ENCODE peak calls at places on chromosomes 6 and 20, in six cellular contexts. V, O, F, A, S and D are unnamed samples.

GRCh38 chr6:15893556-15894253 is 230.9 kb upstream of the DTNBP1 start:
- DNase-seq in V (no peak), O (peak), F (peak), A (peak), S (no peak), D (no peak)

GRCh38 chr6:13565921-13566320 is 8.5 kb upstream of the SIRT5 start:
- DNase-seq in V (no peak), O (no peak), F (no peak), A (no peak), S (no peak), D (no peak)

GRCh38 chr6:138461647-138462046 is 37.6 kb downstream of the NHSL1 start:
- DNase-seq in V (no peak), O (no peak), F (no peak), A (no peak), S (no peak), D (no peak)

GRCh38 chr6:2819891-2820814 is 21.5 kb downstream of the SERPINB1 start:
- DNase-seq in V (no peak), O (no peak), F (no peak), A (no peak), S (no peak), D (no peak)

GRCh38 chr20:21018576-21018975 is 87.6 kb downstream of the LINC00237 start:
- DNase-seq in V (no peak), O (no peak), F (no peak), A (no peak), S (no peak), D (no peak)

GRCh38 chr6:63509652-63510352 is 62.5 kb upstream of the LOC128125822 start:
- DNase-seq in V (no peak), O (no peak), F (peak), A (no peak), S (no peak), D (no peak)

GRCh38 chr6:150373260-150373701 is 4.5 kb downstream of the IYD start:
- DNase-seq in V (no peak), O (no peak), F (no peak), A (no peak), S (no peak), D (no peak)

GRCh38 chr6:73145690-73146089 is 79.6 kb downstream of the KHDC1L start:
- DNase-seq in V (no peak), O (no peak), F (no peak), A (no peak), S (no peak), D (no peak)

GRCh38 chr20:36613974-36614373 is 8.4 kb downstream of the RAB5IF start:
- DNase-seq in V (no peak), O (no peak), F (no peak), A (no peak), S (no peak), D (no peak)

GRCh38 chr20:32501709-32502108 is 83.4 kb downstream of the NOL4L start:
- DNase-seq in V (no peak), O (no peak), F (no peak), A (no peak), S (no peak), D (no peak)

GRCh38 chr20:12455152-12455551 is 537.5 kb downstream of the BTBD3 start:
- DNase-seq in V (no peak), O (no peak), F (no peak), A (no peak), S (no peak), D (no peak)

GRCh38 chr6:20845592-20845991 is 311.3 kb downstream of the CDKAL1 start:
- DNase-seq in V (no peak), O (no peak), F (no peak), A (no peak), S (no peak), D (no peak)

DNA sequence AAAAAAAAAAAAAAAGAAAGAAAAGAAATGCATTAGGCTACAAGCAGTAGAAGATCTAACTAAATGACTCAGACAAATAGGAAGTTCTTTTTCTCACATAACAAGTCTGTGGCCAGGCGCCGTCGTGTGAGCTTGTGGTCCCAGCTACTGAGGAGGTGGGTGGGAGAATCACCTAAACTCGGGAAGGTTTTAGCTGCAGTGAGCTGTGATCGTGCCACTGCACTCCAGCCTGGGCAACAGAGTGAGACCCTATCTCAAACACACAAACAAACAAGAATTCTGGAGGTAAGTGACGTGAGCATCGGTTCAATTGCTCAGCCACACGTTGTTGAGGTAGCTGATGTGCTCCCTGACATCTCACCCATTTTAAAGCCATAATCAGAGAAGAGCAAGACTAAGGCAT is 37.9 kb upstream of the SLC23A2 start:
- DNase-seq in V (no peak), O (no peak), F (no peak), A (no peak), S (no peak), D (no peak)
- TF ChIP-seq JUND in V (no peak), O (no peak), F (no peak), A (no peak), S (no peak), D (no peak)

GRCh38 chr6:27528714-27529113 is 55.8 kb upstream of the ZNF184 start:
- DNase-seq in V (no peak), O (no peak), F (no peak), A (no peak), S (no peak), D (no peak)

GRCh38 chr6:27531772-27532459 is 59.0 kb upstream of the ZNF184 start:
- DNase-seq in V (no peak), O (peak), F (no peak), A (peak), S (no peak), D (no peak)

GRCh38 chr6:27532820-27533538 is 60.1 kb upstream of the ZNF184 start:
- DNase-seq in V (no peak), O (no peak), F (no peak), A (peak), S (no peak), D (peak)
- TF ChIP-seq JUND in V (no peak), O (no peak), F (no peak), A (no peak), S (no peak), D (no peak)

DNA sequence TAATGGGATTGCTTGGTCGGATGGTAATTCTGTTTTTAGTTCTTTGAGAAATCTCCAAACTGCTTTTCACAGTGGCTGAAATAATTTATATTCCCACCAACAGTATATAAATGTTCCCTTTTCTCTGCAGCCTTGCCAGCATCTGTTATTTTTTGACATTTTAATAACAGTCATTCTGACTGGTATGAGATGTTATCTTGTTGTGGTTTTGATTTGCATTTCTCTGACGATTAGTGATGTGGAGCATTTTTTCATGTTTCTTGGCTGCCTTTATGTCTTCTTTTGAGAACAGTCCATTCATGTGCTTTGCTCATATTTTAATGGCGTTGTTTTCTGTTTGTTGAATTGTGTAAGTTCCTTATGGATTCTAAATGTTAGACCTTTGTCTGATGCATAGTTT is 641.6 kb downstream of the HACE1 start:
- DNase-seq in V (no peak), O (no peak), F (no peak), A (no peak), S (no peak), D (no peak)
- TF ChIP-seq JUND in V (no peak), O (no peak), F (no peak), A (no peak), S (no peak), D (no peak)

GRCh38 chr6:105646391-105646867 is 243.5 kb upstream of the PREP start:
- DNase-seq in V (no peak), O (no peak), F (no peak), A (no peak), S (no peak), D (no peak)
- TF ChIP-seq JUND in V (no peak), O (no peak), F (no peak), A (no peak), S (no peak), D (no peak)

GRCh38 chr6:143427109-143427817 is 23.2 kb downstream of the ADAT2 start:
- DNase-seq in V (peak), O (peak), F (peak), A (no peak), S (peak), D (peak)
- TF ChIP-seq JUND in V (no peak), O (no peak), F (no peak), A (no peak), S (no peak), D (no peak)

GRCh38 chr20:46954490-46955038 is 59.9 kb downstream of the EYA2 start:
- DNase-seq in V (no peak), O (no peak), F (no peak), A (no peak), S (no peak), D (peak)
- TF ChIP-seq JUND in V (no peak), O (no peak), F (no peak), A (no peak), S (no peak), D (no peak)

DNA sequence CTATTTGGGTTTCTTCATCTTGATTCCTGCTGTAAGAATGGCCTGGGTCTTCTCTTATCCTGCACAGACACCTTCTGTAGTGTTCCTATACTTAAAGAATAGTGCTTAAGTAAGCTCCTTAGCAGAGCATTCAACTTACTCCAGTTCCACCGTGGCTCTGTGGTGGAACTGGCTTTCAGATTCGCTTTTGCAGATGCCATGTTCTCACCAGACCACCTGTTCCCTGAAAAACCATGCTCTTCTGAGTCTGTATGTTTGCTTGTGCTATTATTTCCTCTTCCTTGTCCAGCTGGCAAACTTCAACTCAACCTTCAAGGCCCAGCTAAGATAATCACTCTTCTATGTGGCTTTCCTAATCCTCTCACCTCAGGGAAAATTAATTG is 4.9 kb downstream of the ELMO2 start:
- DNase-seq in V (no peak), O (no peak), F (no peak), A (no peak), S (no peak), D (no peak)
- TF ChIP-seq JUND in V (no peak), O (no peak), F (no peak), A (no peak), S (no peak), D (no peak)

GRCh38 chr6:30554962-30555361 is 1.3 kb downstream of the GNL1 start:
- DNase-seq in V (no peak), O (no peak), F (no peak), A (no peak), S (no peak), D (no peak)

GRCh38 chr6:30554404-30554803 is 1.9 kb downstream of the GNL1 start:
- DNase-seq in V (no peak), O (no peak), F (no peak), A (no peak), S (no peak), D (no peak)

GRCh38 chr6:30556714-30556963 is 350 bp upstream of the GNL1 start:
- DNase-seq in V (no peak), O (no peak), F (no peak), A (peak), S (no peak), D (no peak)

GRCh38 chr6:30556006-30556713 is at the start of gene GNL1:
- DNase-seq in V (peak), O (peak), F (peak), A (peak), S (peak), D (peak)

GRCh38 chr6:30555428-30556005 is 772 bp downstream of the GNL1 start:
- DNase-seq in V (peak), O (peak), F (no peak), A (no peak), S (no peak), D (no peak)
- TF ChIP-seq JUND in V (no peak), O (no peak), F (no peak), A (no peak), S (no peak), D (no peak)